ENCODE peak calls at places on chromosome 1, in five cellular contexts. H is stimulated activated CD8-positive, alpha-beta memory T cell treated with anti-CD3 and anti-CD28 coated beads, Interleukin-4, amount 100 ng/mL, for 24 hours; O is OCI-LY7; S is hypothalamus; G is activated CD4-positive, alpha-beta T cell treated with anti-CD3 and anti-CD28 coated beads, Interleukin-2, amount 50 U/mL, for 1 hour. B is an unnamed sample.
A peak's percentile ranks its signal among the peaks of the same experiment; 100 is the strongest.

GRCh38 chr1:4825841-4826450 is 171.5 kb downstream of the AJAP1 start:
- DNase-seq in O (peak; percentile 72), S (peak; percentile 11), G (no peak), H (no peak), B (no peak)

GRCh38 chr1:234708700-234709395 is 98.9 kb upstream of the IRF2BP2 start:
- DNase-seq in H (no peak), S (no peak), G (no peak), O (no peak), B (peak; percentile 29)

GRCh38 chr1:228978486-228979324 is 243.4 kb downstream of the RHOU start:
- DNase-seq in H (no peak), S (no peak), G (no peak), O (no peak), B (no peak)

GRCh38 chr1:12001249-12001917 is 17.9 kb upstream of the MIIP start:
- DNase-seq in S (no peak), O (peak; percentile 68), H (peak; percentile 9), G (peak; percentile 43), B (peak; percentile 73)

GRCh38 chr1:12469493-12469892 is 148.5 kb downstream of the DHRS3 start:
- DNase-seq in H (no peak), G (no peak), O (no peak), S (no peak), B (no peak)

GRCh38 chr1:29802181-29803068 is 566.1 kb downstream of the PTPRU start:
- DNase-seq in S (no peak), O (no peak), H (no peak), G (no peak), B (no peak)

GRCh38 chr1:11293856-11294255 is 20.9 kb downstream of the UBIAD1 start:
- DNase-seq in G (no peak), O (no peak), S (no peak), H (no peak), B (no peak)

GRCh38 chr1:115790846-115791245 is 22.3 kb upstream of the CASQ2 start:
- DNase-seq in O (no peak), G (no peak), S (no peak), H (no peak), B (no peak)

GRCh38 chr1:92953491-92953890 is 7.8 kb downstream of the DIPK1A start:
- DNase-seq in G (no peak), S (no peak), H (no peak), O (peak; percentile 79), B (no peak)

B was measured in cardiac fibroblast.